ENCODE peak calls at places on chromosomes 6 and 20, in four cellular contexts. L, K, Q and G are unnamed samples.

GRCh38 chr20:51985013-51985415 is 182.7 kb upstream of the SALL4 start:
- DNase-seq in L (no peak), K (no peak), Q (no peak), G (no peak)

GRCh38 chr20:60510356-60510755 is 552.1 kb downstream of the CDH26 start:
- DNase-seq in L (no peak), K (no peak), Q (no peak), G (no peak)

GRCh38 chr6:107458687-107459282 is 579 bp downstream of the PDSS2 start:
- DNase-seq in L (no peak), K (no peak), Q (peak), G (peak)

GRCh38 chr6:42783876-42784738 is 2.3 kb downstream of the BICRAL start:
- DNase-seq in L (no peak), K (no peak), Q (no peak), G (no peak)

GRCh38 chr6:133447924-133448323 is 206.8 kb downstream of the EYA4 start:
- DNase-seq in L (no peak), K (no peak), Q (no peak), G (no peak)

GRCh38 chr20:45377191-45377775 is 842 bp downstream of the TP53TG5 start:
- DNase-seq in L (no peak), K (no peak), Q (no peak), G (no peak)

GRCh38 chr6:7479801-7480266 is 61.6 kb upstream of the DSP start:
- DNase-seq in L (no peak), K (no peak), Q (no peak), G (peak)

GRCh38 chr6:132227937-132228336 is 173.3 kb downstream of the MOXD1 start:
- DNase-seq in L (peak), K (no peak), Q (no peak), G (no peak)

GRCh38 chr20:35895476-35895875 is 58.8 kb downstream of the SCAND1 start:
- DNase-seq in L (no peak), K (no peak), Q (no peak), G (no peak)

GRCh38 chr6:151377095-151377494 is 14.3 kb downstream of the ZBTB2 start:
- DNase-seq in L (no peak), K (no peak), Q (no peak), G (no peak)

GRCh38 chr6:12010635-12011275 is 1.4 kb upstream of the HIVEP1 start:
- DNase-seq in L (peak), K (peak), Q (no peak), G (peak)

GRCh38 chr20:63457737-63458136 is 14.7 kb downstream of the KCNQ2 start:
- DNase-seq in L (no peak), K (no peak), Q (no peak), G (no peak)

DNA sequence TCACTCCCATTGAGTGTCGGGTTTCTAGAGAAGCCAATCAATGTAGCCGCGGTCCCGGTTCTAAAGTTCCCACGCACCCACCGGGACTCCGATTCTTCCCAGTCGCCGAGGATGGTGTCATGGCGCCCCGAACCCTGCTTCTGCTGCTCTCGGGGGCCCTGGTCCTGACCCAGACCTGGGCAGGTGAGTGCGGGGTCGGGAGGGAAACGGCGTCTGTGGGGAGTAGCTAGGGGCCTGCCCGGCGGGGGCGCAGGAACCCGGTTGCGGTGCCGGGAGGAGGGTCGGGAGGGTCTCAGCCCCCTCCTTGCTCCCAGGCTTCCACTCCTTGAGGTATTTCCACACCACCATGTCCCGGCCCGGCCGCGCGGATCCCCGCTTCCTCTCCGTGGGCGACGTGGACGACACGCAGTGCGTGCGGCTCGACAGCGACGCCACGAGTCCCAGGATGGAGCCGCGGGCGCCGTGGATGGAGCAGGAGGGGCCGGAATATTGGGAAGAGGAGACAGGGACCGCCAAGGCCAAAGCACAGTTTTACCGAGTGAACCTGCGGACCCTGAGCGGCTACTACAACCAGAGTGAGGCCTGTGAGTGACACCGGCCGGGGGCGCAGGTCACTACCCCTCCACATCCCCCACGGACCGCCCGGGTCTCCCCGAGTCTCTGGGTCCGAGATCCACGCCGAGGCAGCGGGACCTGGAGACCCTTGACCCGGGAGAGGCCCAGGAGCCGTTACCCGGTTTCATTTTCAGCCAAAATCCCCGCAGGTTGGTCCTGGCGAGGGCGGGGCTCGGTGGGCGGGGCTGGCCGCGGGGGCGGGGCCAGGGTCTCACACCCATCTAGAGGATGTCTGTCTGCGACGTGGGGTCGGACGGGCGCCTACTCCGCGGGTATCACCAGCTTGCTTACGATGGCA is 35.2 kb upstream of the HLA-G start:
- DNase-seq in L (peak), K (peak), Q (no peak), G (peak)
- TF ChIP-seq CTCF in L (peak), K (peak), Q (peak), G (peak)

GRCh38 chr20:3777726-3778629 is 3.3 kb downstream of the SPEF1 start:
- DNase-seq in L (peak), K (no peak), Q (no peak), G (peak)
- TF ChIP-seq CTCF in L (no peak), K (no peak), Q (no peak), G (no peak)

DNA sequence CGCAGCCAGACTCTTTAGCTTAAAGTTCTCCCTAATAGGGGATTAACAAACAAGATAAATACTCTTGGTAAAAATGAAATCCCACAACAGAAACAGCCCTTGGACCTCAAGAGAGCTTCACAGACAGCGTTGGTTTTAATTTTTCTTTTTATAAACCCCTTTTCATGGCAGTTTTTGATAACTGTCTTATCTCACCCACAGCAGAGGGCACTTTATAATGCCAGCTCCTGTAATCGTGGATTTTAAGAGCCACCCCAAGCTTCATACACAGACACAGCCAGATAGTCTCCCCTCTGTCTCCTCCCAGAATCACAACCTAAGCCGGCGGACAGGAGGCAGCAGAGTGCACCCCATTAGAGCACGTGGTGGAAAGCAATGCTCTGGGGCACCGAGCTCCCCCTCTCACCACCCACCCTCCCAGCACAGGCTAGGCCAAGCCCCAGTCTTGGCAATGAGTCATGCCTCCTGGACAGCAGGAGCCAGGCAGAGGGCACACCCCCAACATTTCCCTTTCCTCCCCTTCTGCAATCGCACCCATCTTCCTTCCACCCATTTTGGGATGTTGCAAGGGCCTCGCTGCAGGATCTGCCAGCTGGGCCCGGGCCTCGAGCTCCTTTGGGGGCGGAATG is 2.5 kb downstream of the JAG1 start:
- DNase-seq in L (peak), K (peak), Q (peak), G (peak)
- TF ChIP-seq CTCF in L (peak), K (peak), Q (peak), G (peak)

GRCh38 chr6:624979-625378 is 31.9 kb downstream of the HUS1B start:
- DNase-seq in L (no peak), K (no peak), Q (peak), G (no peak)
- TF ChIP-seq CTCF in L (no peak), K (no peak), Q (no peak), G (no peak)

GRCh38 chr6:51182884-51183283 is 364.2 kb downstream of the TFAP2B start:
- DNase-seq in L (no peak), K (no peak), Q (no peak), G (no peak)
- TF ChIP-seq CTCF in L (no peak), K (no peak), Q (no peak), G (no peak)

DNA sequence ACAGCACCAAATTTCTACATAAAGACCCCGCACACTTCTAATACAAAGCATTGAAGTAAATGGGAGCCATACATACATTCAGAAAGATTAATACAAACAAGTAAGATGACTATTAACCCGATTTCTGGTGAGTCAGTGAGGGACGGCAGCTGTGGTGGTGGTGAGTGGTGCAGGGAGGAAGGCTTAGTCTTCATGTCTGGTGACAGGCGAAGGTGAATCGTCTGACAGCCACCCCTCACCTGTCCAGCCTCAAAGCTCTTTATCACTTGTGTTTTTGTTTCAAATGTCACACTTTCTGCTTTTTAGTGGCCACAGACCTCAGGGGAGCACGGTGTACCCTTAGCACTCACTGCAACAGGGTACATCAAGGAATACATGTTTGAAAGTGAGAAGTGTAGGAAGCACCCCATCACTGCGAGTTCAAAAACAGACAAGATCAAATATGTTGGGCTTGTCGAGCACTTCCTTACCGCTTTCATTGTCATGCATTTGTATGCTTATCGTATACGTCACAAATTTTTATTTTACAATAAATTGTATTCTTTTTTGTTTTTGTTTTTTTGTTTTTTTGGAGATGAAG is 63.5 kb downstream of the IRF4 start:
- DNase-seq in L (no peak), K (no peak), Q (no peak), G (no peak)
- TF ChIP-seq CTCF in L (no peak), K (no peak), Q (no peak), G (no peak)

DNA sequence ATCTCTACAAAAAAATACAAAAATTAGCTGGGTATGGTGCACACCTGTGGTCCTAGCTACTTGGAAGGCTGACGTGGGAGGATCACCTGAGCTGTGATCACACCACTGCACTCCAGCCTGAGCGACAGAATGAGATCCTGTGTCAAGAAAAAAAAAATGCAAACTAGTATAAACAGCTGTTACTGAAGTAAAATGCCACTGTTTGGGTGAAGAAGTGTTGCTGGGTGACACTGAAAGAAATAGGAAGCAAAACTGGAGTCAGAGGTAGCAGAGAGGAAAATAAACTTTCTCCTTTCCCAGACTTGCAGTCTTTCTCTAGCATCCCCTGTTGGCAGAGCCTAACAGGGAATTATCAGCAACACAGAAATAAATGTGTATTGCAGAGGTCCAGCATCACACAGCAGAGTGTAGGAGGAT is 241.2 kb upstream of the PREP start:
- DNase-seq in L (no peak), K (no peak), Q (no peak), G (no peak)
- TF ChIP-seq CTCF in L (no peak), K (no peak), Q (peak), G (no peak)

GRCh38 chr6:138382498-138383265 is 5.0 kb downstream of the SMIM28 start:
- DNase-seq in L (no peak), K (no peak), Q (no peak), G (no peak)
- TF ChIP-seq CTCF in L (no peak), K (no peak), Q (no peak), G (no peak)

DNA sequence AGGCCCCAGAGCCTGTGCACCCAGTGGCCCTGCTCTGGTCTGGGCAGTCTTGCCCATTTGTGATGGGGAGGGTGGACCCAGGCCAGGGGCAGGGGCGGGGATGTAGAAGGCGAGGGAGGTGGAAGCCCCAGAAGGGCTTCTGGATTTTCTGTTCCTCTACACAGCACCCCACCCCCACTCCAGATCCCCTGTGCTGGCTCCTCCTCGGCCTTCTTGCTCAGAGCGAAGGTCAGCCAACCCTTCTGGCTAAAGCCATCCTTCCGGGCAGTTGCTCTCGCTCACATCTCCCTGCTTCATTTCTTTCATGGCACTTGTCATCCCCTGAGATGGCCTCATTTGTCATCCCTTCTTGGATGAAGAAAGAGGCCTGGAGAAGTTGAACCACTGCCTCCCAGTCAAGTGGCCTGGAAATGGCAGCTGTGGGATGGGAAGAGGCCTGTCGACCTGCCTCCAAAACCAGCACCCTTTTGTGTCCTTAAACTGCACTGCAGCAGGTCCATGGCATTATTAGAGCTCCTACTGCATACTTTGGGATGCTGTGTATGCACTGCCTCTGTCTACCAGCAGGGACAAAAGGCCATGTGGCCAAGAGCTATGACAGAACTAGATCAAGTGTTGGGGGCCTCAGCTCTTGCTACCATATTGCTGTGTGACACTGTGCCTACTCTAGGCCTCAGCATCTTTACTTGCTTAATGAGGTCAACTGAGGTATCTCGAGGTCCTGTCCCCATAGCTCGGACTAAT is 19.9 kb downstream of the PEDS1 start:
- DNase-seq in L (no peak), K (no peak), Q (no peak), G (no peak)
- TF ChIP-seq CTCF in L (no peak), K (no peak), Q (peak), G (no peak)